ENCODE peak calls at places on chromosomes 6 and 20, in seven cellular contexts. B is GM23338, A is OCI-LY7, P is HCT116, F is SK-N-SH, L is MM.1S, V is PC-3. M is an unnamed sample.

GRCh38 chr6:135801755-135802154 is 49.7 kb upstream of the PDE7B start:
- DNase-seq in V (no peak), P (no peak), L (no peak), B (no peak), A (no peak), F (no peak), M (no peak)

GRCh38 chr6:87730310-87730709 is 28.3 kb upstream of the AKIRIN2 start:
- DNase-seq in V (peak; percentile 80), L (no peak), F (no peak), B (no peak), A (no peak), P (no peak), M (peak; percentile 34)

GRCh38 chr6:3284436-3284876 is 25.7 kb downstream of the PSMG4 start:
- DNase-seq in V (no peak), F (peak; percentile 75), L (no peak), A (no peak), P (no peak), B (no peak), M (no peak)

GRCh38 chr6:156427345-156427744 is 349.8 kb upstream of the ARID1B start:
- DNase-seq in P (no peak), B (no peak), F (no peak), A (no peak), V (peak; percentile 90), L (no peak), M (peak; percentile 26)

GRCh38 chr6:4210619-4211419 is 75.4 kb upstream of the ECI2 start:
- DNase-seq in P (peak; percentile 41), V (peak; percentile 80), A (peak; percentile 64), F (peak; percentile 50), L (peak; percentile 47), B (peak; percentile 86), M (peak; percentile 77)

GRCh38 chr6:168605964-168606363 is 165.0 kb downstream of the SMOC2 start:
- DNase-seq in F (no peak), B (no peak), L (peak; percentile 38), V (no peak), P (no peak), A (no peak), M (peak; percentile 27)

GRCh38 chr6:53529324-53530036 is 15.4 kb downstream of the GCLC start:
- DNase-seq in F (no peak), B (peak; percentile 32), A (no peak), P (no peak), V (no peak), L (no peak), M (no peak)

GRCh38 chr6:143950874-143951273 is 57.2 kb downstream of the PLAGL1 start:
- DNase-seq in P (no peak), F (no peak), A (no peak), V (no peak), L (no peak), B (no peak), M (peak; percentile 28)

GRCh38 chr6:87001494-87001893 is 64.2 kb downstream of the HTR1E start:
- DNase-seq in A (peak; percentile 19), L (peak; percentile 34), F (no peak), V (no peak), P (no peak), B (no peak), M (no peak)

GRCh38 chr6:108914235-108915022 is 66.2 kb downstream of the ARMC2 start:
- DNase-seq in F (peak; percentile 37), B (peak; percentile 89), V (peak; percentile 31), L (no peak), A (peak; percentile 64), P (peak; percentile 32), M (no peak)

GRCh38 chr20:24637941-24638340 is 168.5 kb downstream of the SYNDIG1 start:
- DNase-seq in F (no peak), A (no peak), P (no peak), V (no peak), L (no peak), B (no peak), M (no peak)

GRCh38 chr20:43563429-43563828 is 4.6 kb downstream of the SGK2 start:
- DNase-seq in L (no peak), B (no peak), P (no peak), F (no peak), V (no peak), A (peak; percentile 36), M (no peak)

GRCh38 chr20:43564455-43564854 is 5.6 kb downstream of the SGK2 start:
- DNase-seq in A (no peak), F (no peak), P (no peak), B (no peak), V (no peak), L (no peak), M (no peak)

GRCh38 chr20:43565758-43566104 is 6.9 kb downstream of the SGK2 start:
- DNase-seq in P (no peak), B (no peak), V (no peak), A (no peak), F (no peak), L (no peak), M (no peak)

GRCh38 chr20:43563991-43564390 is 5.2 kb downstream of the SGK2 start:
- DNase-seq in V (no peak), A (no peak), B (no peak), P (no peak), L (no peak), F (no peak), M (no peak)

DNA sequence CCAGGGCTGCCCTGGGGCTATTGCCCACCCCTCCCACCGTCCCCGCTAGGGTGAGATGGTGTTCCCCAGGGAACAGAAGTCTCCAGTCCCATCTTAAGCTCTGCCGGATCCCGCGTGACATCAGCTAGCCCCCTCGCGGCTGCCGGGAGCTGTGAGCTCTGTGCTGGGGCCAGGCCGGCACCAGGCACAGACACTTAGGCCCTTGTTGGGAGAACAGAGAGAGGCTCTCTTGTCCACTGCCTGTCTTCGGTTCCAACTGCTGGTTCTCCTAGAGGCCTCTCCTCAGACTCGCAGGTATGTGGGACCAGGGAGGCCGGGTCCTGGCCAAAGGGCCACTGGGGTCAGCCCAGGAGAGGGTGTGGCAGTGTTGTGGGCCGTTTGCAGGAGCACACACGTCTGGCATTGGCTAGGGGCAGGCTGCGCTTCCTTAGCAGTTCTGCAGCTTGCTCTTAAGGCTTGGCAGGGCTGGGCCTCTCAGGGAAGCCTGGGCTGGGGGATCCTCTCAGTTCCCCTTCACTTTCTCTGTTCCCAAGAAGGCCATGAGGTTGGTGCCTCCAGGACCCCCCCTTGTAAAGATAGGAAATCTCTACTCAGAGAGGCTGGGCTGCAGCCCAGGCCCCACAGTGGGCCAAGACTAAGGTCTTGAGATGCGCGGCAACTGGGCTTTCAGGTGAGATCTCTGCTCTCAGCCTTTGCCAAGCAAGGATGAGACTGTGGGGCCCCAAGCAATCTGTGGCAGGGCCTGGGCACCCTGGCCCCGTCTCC is 6.3 kb downstream of the SGK2 start:
- DNase-seq in F (no peak), B (peak; percentile 26), V (no peak), P (no peak), A (no peak), L (no peak), M (no peak)
- TF ChIP-seq CTCF in F (no peak), B (no peak), V (no peak), P (no peak), A (no peak), L (no peak), M (no peak)

DNA sequence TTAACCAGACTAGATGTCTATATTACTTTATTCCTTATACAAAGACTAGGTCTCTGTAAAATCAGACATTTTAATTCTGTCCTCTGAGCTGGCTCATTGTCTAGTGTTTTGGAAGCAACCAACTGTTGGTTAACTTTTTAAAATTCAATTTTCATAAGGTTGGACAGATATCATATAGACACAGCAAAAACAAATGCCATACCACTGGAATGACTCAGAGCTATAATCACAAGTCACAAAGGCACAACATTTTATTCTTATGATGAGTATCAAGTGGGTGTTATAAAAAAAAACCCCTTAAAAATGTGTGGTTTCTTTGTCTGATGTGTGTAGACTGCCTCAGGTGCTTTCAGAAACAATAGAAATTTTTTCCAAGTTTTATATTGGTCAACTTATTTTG is 296.2 kb upstream of the MARCKS start:
- DNase-seq in A (no peak), L (no peak), B (no peak), P (peak; percentile 32), V (peak; percentile 81), F (no peak), M (no peak)
- TF ChIP-seq EZH2phosphoT487 in A (no peak), L (no peak), B (no peak), P (no peak), V (no peak), F (no peak), M (no peak)

GRCh38 chr6:166485651-166486535 is 100.6 kb downstream of the RAMACL start:
- DNase-seq in L (no peak), A (no peak), B (peak; percentile 18), V (no peak), F (no peak), P (no peak), M (no peak)
- TF ChIP-seq CTCF in L (no peak), A (peak; percentile 49), B (peak; percentile 31), V (no peak), F (peak; percentile 8), P (peak; percentile 34), M (peak; percentile 3)

GRCh38 chr20:62925420-62926228 is 681 bp downstream of the DIDO1 start:
- DNase-seq in F (peak; percentile 51), L (peak; percentile 44), P (no peak), B (no peak), A (peak; percentile 71), V (peak; percentile 35), M (peak; percentile 49)
- TF ChIP-seq EZH2phosphoT487 in F (no peak), L (no peak), P (no peak), B (no peak), A (no peak), V (no peak), M (no peak)

DNA sequence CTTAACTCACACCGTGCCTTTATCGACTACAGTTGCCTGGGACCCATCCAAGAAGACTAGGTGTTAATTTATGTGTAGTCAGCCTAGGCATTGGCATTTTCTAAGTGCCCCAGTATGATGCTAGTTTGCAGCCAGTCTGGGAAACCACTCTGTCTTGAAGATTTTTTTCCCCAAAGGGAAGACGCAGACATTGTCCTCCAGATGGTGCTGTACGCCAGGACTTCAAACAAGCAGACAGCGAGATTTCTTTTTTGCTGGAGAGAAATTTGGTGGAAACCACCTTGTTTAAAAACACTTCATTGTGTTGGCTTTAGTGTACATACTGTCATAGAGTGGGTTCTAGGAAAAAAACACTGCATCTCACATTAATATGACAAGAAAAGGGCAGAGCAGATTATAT is 30.0 kb downstream of the ALDH5A1 start:
- DNase-seq in V (peak; percentile 64), A (peak; percentile 81), F (peak; percentile 43), B (peak; percentile 83), L (peak; percentile 58), P (peak; percentile 41), M (peak; percentile 56)
- TF ChIP-seq CTCF in V (peak; percentile 78), A (peak; percentile 87), F (peak; percentile 79), B (peak; percentile 80), L (peak; percentile 48), P (peak; percentile 68), M (peak; percentile 65)

DNA sequence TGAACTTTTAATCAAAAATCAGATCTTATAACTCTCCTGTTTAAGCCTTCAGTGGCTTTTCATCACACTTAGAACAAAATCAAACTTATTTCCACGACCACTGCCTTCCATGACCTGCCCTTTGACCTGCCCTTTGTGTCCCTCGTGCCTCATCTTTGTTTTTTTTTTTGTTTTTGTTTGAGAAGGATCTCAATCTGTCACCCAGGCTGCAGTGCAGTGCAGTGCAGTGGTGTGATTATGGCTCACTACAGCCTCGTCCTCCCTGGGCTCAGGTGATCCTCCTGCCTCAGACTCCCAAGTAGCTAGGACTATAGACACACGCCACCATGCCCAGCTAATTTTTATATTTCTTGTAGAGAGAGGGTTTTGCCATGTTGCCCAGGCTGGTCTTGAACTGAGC is 86.8 kb downstream of the CNBD2 start:
- DNase-seq in A (no peak), P (no peak), B (no peak), L (no peak), F (no peak), V (no peak), M (no peak)
- TF ChIP-seq EZH2phosphoT487 in A (no peak), P (no peak), B (no peak), L (no peak), F (no peak), V (no peak), M (no peak)